ENCODE peak calls at places on chromosome 14, in four cellular contexts. M, B, S and D are unnamed samples.

GRCh38 chr14:70802379-70802778 is 6.9 kb downstream of the MAP3K9 start:
- DNase-seq in M (no peak), B (no peak), S (no peak), D (no peak)

GRCh38 chr14:74219806-74220205 is 19.4 kb upstream of the VSX2 start:
- DNase-seq in M (no peak), B (no peak), S (no peak), D (no peak)

GRCh38 chr14:63308723-63309317 is 9.9 kb downstream of the GPHB5 start:
- DNase-seq in M (no peak), B (peak), S (no peak), D (no peak)

GRCh38 chr14:71753126-71753830 is 179.0 kb upstream of the RGS6 start:
- DNase-seq in M (peak), B (peak), S (peak), D (peak)

GRCh38 chr14:58873228-58873953 is 235.6 kb downstream of the DACT1 start:
- DNase-seq in M (no peak), B (no peak), S (no peak), D (no peak)

GRCh38 chr14:65332141-65332871 is 80.2 kb upstream of the FUT8 start:
- DNase-seq in M (no peak), B (no peak), S (no peak), D (no peak)

GRCh38 chr14:103207038-103207403 is 83.8 kb downstream of the TNFAIP2 start:
- DNase-seq in M (peak), B (no peak), S (no peak), D (no peak)

GRCh38 chr14:88590173-88590572 is 27.3 kb downstream of the ZC3H14 start:
- DNase-seq in M (no peak), B (no peak), S (no peak), D (no peak)

GRCh38 chr14:59969319-59969718 is 49.4 kb downstream of the LRRC9 start:
- DNase-seq in M (peak), B (no peak), S (no peak), D (no peak)

GRCh38 chr14:61034416-61035100 is 53.5 kb downstream of the SLC38A6 start:
- DNase-seq in M (no peak), B (no peak), S (no peak), D (no peak)

GRCh38 chr14:42469637-42470426 is 863.2 kb downstream of the LRFN5 start:
- DNase-seq in M (no peak), B (no peak), S (no peak), D (no peak)

GRCh38 chr14:90827919-90828610 is 11.8 kb upstream of the TTC7B start:
- DNase-seq in M (peak), B (peak), S (peak), D (peak)

GRCh38 chr14:22977434-22977683 is 5.0 kb downstream of the AJUBA start:
- DNase-seq in M (no peak), B (no peak), S (no peak), D (no peak)

GRCh38 chr14:53850714-53851296 is 105.8 kb downstream of the BMP4 start:
- DNase-seq in M (no peak), B (no peak), S (no peak), D (no peak)

GRCh38 chr14:87131879-87132278 is 861.1 kb downstream of the GALC start:
- DNase-seq in M (peak), B (no peak), S (no peak), D (no peak)

GRCh38 chr14:94462763-94463572 is 10.4 kb upstream of the SERPINA11 start:
- DNase-seq in M (no peak), B (no peak), S (no peak), D (no peak)

GRCh38 chr14:33207467-33208015 is 268.9 kb downstream of the NPAS3 start:
- DNase-seq in M (no peak), B (no peak), S (no peak), D (no peak)

GRCh38 chr14:42138406-42138805 is 531.7 kb downstream of the LRFN5 start:
- DNase-seq in M (no peak), B (no peak), S (no peak), D (no peak)

GRCh38 chr14:75258079-75258802 is 20.4 kb upstream of the FOS start:
- DNase-seq in M (no peak), B (no peak), S (no peak), D (no peak)

GRCh38 chr14:89236846-89237245 is 180.2 kb downstream of the FOXN3 start:
- DNase-seq in M (no peak), B (no peak), S (no peak), D (no peak)

GRCh38 chr14:93039649-93040315 is 75.9 kb downstream of the ITPK1 start:
- DNase-seq in M (no peak), B (no peak), S (no peak), D (no peak)

GRCh38 chr14:104037903-104038302 is 47.6 kb upstream of the ASPG start:
- DNase-seq in M (no peak), B (no peak), S (no peak), D (no peak)

GRCh38 chr14:26606729-26607128 is 8.9 kb upstream of the NOVA1 start:
- DNase-seq in M (no peak), B (no peak), S (no peak), D (no peak)

GRCh38 chr14:32693114-32693513 is 245.6 kb upstream of the NPAS3 start:
- DNase-seq in M (no peak), B (no peak), S (no peak), D (no peak)

GRCh38 chr14:92348154-92348553 is 25.2 kb downstream of the SLC24A4 start:
- DNase-seq in M (no peak), B (no peak), S (no peak), D (no peak)

GRCh38 chr14:85293820-85294219 is 236.1 kb upstream of the FLRT2 start:
- DNase-seq in M (no peak), B (no peak), S (no peak), D (no peak)

GRCh38 chr14:60658116-60658515 is 8.8 kb upstream of the SIX1 start:
- DNase-seq in M (no peak), B (no peak), S (no peak), D (no peak)